ENCODE peak calls at places on chromosomes 16 and 17, in seven cellular contexts. E, N, K, A, R, H and L are unnamed samples.

GRCh38 chr17:77453613-77454559 is 313.1 kb downstream of the SEC14L1 start:
- DNase-seq in E (no peak), N (no peak), K (no peak), A (no peak), R (no peak), H (no peak), L (no peak)

GRCh38 chr16:58094026-58094425 is 35.2 kb downstream of the CFAP20 start:
- DNase-seq in E (no peak), N (no peak), K (no peak), A (no peak), R (no peak), H (no peak), L (no peak)

GRCh38 chr16:68737730-68738590 is 868 bp downstream of the CDH1 start:
- DNase-seq in E (no peak), N (peak; percentile 9), K (no peak), A (peak; percentile 61), R (no peak), H (no peak), L (no peak)

GRCh38 chr17:32927724-32928526 is at the start of gene TMEM98:
- DNase-seq in E (no peak), N (peak; percentile 24), K (peak; percentile 73), A (no peak), R (no peak), H (peak; percentile 75), L (peak; percentile 33)

GRCh38 chr16:86304868-86305267 is 205.5 kb upstream of the FOXF1 start:
- DNase-seq in E (no peak), N (no peak), K (no peak), A (no peak), R (no peak), H (no peak), L (no peak)

GRCh38 chr17:67183531-67183930 is 61.5 kb downstream of the HELZ start:
- DNase-seq in E (no peak), N (no peak), K (peak; percentile 3), A (no peak), R (no peak), H (peak; percentile 16), L (no peak)

GRCh38 chr16:82459580-82460256 is 167.1 kb upstream of the CDH13 start:
- DNase-seq in E (no peak), N (no peak), K (no peak), A (no peak), R (no peak), H (no peak), L (no peak)

GRCh38 chr16:88454315-88455057 is 1.4 kb downstream of the ZFPM1 start:
- DNase-seq in E (no peak), N (peak; percentile 43), K (peak; percentile 30), A (peak; percentile 46), R (no peak), H (peak; percentile 27), L (no peak)

GRCh38 chr17:48593126-48593829 is at the start of gene HOXB5:
- DNase-seq in E (no peak), N (peak; percentile 46), K (peak; percentile 72), A (no peak), R (no peak), H (no peak), L (no peak)

GRCh38 chr16:48734220-48734619 is 124.2 kb upstream of the N4BP1 start:
- DNase-seq in E (no peak), N (no peak), K (no peak), A (no peak), R (no peak), H (no peak), L (peak; percentile 52)

GRCh38 chr17:11240041-11240801 is 792 bp upstream of the SHISA6 start:
- DNase-seq in E (no peak), N (no peak), K (peak; percentile 4), A (no peak), R (no peak), H (no peak), L (peak; percentile 40)

GRCh38 chr16:66862023-66862520 is 17.9 kb downstream of the CA7 start:
- DNase-seq in E (no peak), N (no peak), K (no peak), A (no peak), R (no peak), H (no peak), L (no peak)
- H3K9me3 ChIP-seq in E (no peaks in the 10 kb centered on the region), N (no peaks in the 10 kb centered on the region), K (no peaks in the 10 kb centered on the region), A (no peaks in the 10 kb centered on the region), R (no peaks in the 10 kb centered on the region), H (no peaks in the 10 kb centered on the region), L (no peaks in the 10 kb centered on the region)

DNA sequence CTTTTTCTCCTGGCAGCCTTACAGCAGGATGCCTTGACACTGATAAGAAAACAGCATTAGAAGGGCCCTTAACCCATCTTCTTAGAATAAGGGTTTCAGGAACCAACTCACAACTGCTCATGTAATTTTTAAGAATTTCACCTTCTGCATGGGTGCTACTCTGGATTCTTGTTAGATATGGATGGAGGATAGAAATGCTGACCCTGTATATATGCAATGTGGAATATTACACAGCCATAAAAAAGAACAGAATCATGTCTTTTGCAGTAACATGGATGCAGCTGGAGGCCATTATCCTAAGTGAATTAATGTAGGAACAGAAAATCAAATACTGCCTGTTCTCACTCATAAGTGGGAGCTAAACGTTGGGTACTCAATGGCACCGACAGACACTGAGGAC is 423.5 kb downstream of the CA10 start:
- DNase-seq in E (no peak), N (no peak), K (no peak), A (no peak), R (no peak), H (no peak), L (no peak)
- H3K4me3 ChIP-seq in E (no peak overlapping the region), N (no peak overlapping the region), K (no peak overlapping the region), A (no peak overlapping the region), R (no peak overlapping the region), H (no peak overlapping the region), L (no peak overlapping the region)

GRCh38 chr16:15981382-15981781 is 32.0 kb downstream of the ABCC1 start:
- DNase-seq in E (no peak), N (no peak), K (no peak), A (no peak), R (no peak), H (no peak), L (no peak)
- H3K9me3 ChIP-seq in E (no peaks in the 10 kb centered on the region), N (no peaks in the 10 kb centered on the region), K (no peaks in the 10 kb centered on the region), A (peaks cover 33% of the 10 kb centered on the region), R (no peaks in the 10 kb centered on the region), H (peaks cover 8% of the 10 kb centered on the region), L (peaks cover 12% of the 10 kb centered on the region)

GRCh38 chr17:82356845-82357355 is 2.1 kb upstream of the TEX19 start:
- DNase-seq in E (no peak), N (no peak), K (no peak), A (no peak), R (no peak), H (no peak), L (peak; percentile 89)
- H3K4me3 ChIP-seq in E (no peak overlapping the region), N (no peak overlapping the region), K (no peak overlapping the region), A (no peak overlapping the region), R (no peak overlapping the region), H (no peak overlapping the region), L (no peak overlapping the region)

GRCh38 chr16:75175074-75175473 is 26.8 kb downstream of the ZFP1 start:
- DNase-seq in E (no peak), N (no peak), K (no peak), A (no peak), R (no peak), H (no peak), L (no peak)

GRCh38 chr16:75181630-75182029 is 25.3 kb downstream of the CTRB2 start:
- DNase-seq in E (no peak), N (no peak), K (no peak), A (no peak), R (no peak), H (no peak), L (no peak)

GRCh38 chr16:75172578-75172977 is 24.3 kb downstream of the ZFP1 start:
- DNase-seq in E (no peak), N (no peak), K (no peak), A (no peak), R (no peak), H (no peak), L (no peak)

GRCh38 chr16:75179208-75179607 is 27.8 kb downstream of the CTRB2 start:
- DNase-seq in E (no peak), N (no peak), K (no peak), A (no peak), R (no peak), H (no peak), L (no peak)

DNA sequence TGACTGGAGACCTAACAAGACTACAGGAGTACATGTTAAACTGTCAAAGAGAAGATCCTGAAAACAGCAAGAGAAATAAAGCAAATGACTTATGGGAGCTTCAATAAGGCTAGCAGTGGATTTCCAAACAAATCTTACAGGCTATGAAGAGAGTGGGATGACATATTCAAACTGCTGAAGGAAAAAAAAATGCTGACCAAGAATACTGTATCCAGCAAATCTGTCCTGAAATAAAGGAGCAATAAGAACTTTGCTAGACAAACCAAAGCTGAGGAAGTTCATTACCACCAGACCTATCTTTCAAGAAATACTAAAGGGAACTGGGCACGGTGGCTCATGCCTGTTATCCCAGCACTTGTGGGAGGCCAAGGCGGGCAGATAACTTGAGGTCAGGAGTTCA is 28.6 kb downstream of the ZFP1 start:
- DNase-seq in E (no peak), N (no peak), K (no peak), A (no peak), R (no peak), H (no peak), L (no peak)
- H3K9me3 ChIP-seq in E (no peaks in the 10 kb centered on the region), N (peaks cover 7% of the 10 kb centered on the region), K (no peaks in the 10 kb centered on the region), A (peaks cover 84% of the 10 kb centered on the region), R (peaks cover 59% of the 10 kb centered on the region), H (peaks cover 74% of the 10 kb centered on the region), L (peaks cover 25% of the 10 kb centered on the region)

GRCh38 chr17:81031571-81032550 is 3.1 kb upstream of the BAIAP2 start:
- DNase-seq in E (no peak), N (no peak), K (no peak), A (no peak), R (no peak), H (no peak), L (no peak)
- H3K4me3 ChIP-seq in E (no peak overlapping the region), N (no peak overlapping the region), K (no peak overlapping the region), A (no peak overlapping the region), R (no peak overlapping the region), H (no peak overlapping the region), L (no peak overlapping the region)

GRCh38 chr17:71378036-71378435 is 742.8 kb upstream of the SOX9 start:
- DNase-seq in E (no peak), N (no peak), K (peak; percentile 44), A (no peak), R (no peak), H (no peak), L (no peak)
- H3K9me3 ChIP-seq in E (no peaks in the 10 kb centered on the region), N (no peaks in the 10 kb centered on the region), K (no peaks in the 10 kb centered on the region), A (no peaks in the 10 kb centered on the region), R (no peaks in the 10 kb centered on the region), H (no peaks in the 10 kb centered on the region), L (no peaks in the 10 kb centered on the region)

GRCh38 chr17:80783971-80784370 is 207.7 kb upstream of the CHMP6 start:
- DNase-seq in E (no peak), N (no peak), K (no peak), A (no peak), R (no peak), H (peak; percentile 15), L (no peak)

GRCh38 chr17:80781851-80782277 is 209.8 kb upstream of the CHMP6 start:
- DNase-seq in E (no peak), N (no peak), K (no peak), A (no peak), R (no peak), H (no peak), L (no peak)

GRCh38 chr17:80783461-80783860 is 208.2 kb upstream of the CHMP6 start:
- DNase-seq in E (no peak), N (no peak), K (peak; percentile 74), A (no peak), R (no peak), H (no peak), L (no peak)

GRCh38 chr17:80781188-80781577 is 210.5 kb upstream of the CHMP6 start:
- DNase-seq in E (no peak), N (no peak), K (no peak), A (no peak), R (no peak), H (no peak), L (no peak)

GRCh38 chr17:80782536-80783427 is 208.9 kb upstream of the CHMP6 start:
- DNase-seq in E (no peak), N (no peak), K (peak; percentile 62), A (peak; percentile 46), R (no peak), H (peak; percentile 46), L (no peak)
- H3K4me3 ChIP-seq in E (no peak overlapping the region), N (no peak overlapping the region), K (peak overlapping the region; percentile 41), A (no peak overlapping the region), R (no peak overlapping the region), H (peak overlapping the region; percentile 8), L (no peak overlapping the region)